ENCODE peak calls at places on chromosomes 7 and 10, in nine cellular contexts. V is endothelial cell; U is left ventricle myocardium inferior; C is NB4; Q is ascending aorta; Z is cardiac muscle cell; Y is glutamatergic neuron; T is activated CD8-positive, alpha-beta T cell treated with anti-CD3 and anti-CD28 coated beads for 36 hours; D is MCF 10A. J is an unnamed sample.

GRCh38 chr10:100565206-100565985 is 29.7 kb downstream of the HIF1AN start:
- DNase-seq in Y (no peak), Z (no peak), C (no peak), D (no peak), V (no peak), Q (no peak), T (no peak), U (no peak), J (no peak)

GRCh38 chr7:22061781-22062180 is 116.1 kb upstream of the CDCA7L start:
- DNase-seq in Z (no peak), C (no peak), T (no peak), V (no peak), Q (no peak), D (no peak), Y (no peak), U (no peak), J (no peak)

GRCh38 chr10:114271779-114272167 is 32.7 kb downstream of the VWA2 start:
- DNase-seq in C (no peak), Z (no peak), Q (peak), D (peak), Y (no peak), U (no peak), T (no peak), V (no peak), J (no peak)

GRCh38 chr7:15104411-15105092 is 202.0 kb upstream of the DGKB start:
- DNase-seq in U (no peak), T (no peak), Y (no peak), C (no peak), D (no peak), V (no peak), Z (no peak), Q (no peak), J (no peak)

GRCh38 chr10:122515588-122516231 is 44.8 kb upstream of the DMBT1 start:
- DNase-seq in V (no peak), C (peak), T (peak), Q (no peak), D (peak), U (peak), Y (no peak), Z (no peak), J (no peak)

GRCh38 chr10:93871805-93872204 is 22.0 kb upstream of the SLC35G1 start:
- DNase-seq in D (no peak), C (no peak), Z (no peak), U (no peak), V (no peak), Y (no peak), T (no peak), Q (no peak), J (no peak)

GRCh38 chr10:104472505-104472904 is 118.9 kb downstream of the CFAP58 start:
- DNase-seq in Q (no peak), V (no peak), U (no peak), Z (no peak), Y (no peak), T (no peak), C (no peak), D (peak), J (no peak)

GRCh38 chr7:26493737-26494423 is 202.2 kb downstream of the SNX10 start:
- DNase-seq in T (no peak), Y (no peak), V (no peak), D (no peak), Z (peak), Q (no peak), U (no peak), C (no peak), J (no peak)

GRCh38 chr7:122136639-122137253 is 7.3 kb downstream of the AASS start:
- DNase-seq in C (no peak), D (peak), Q (no peak), Y (no peak), Z (no peak), V (no peak), U (no peak), T (no peak), J (no peak)

GRCh38 chr7:44853391-44853790 is 5.5 kb upstream of the H2AZ2 start:
- DNase-seq in Y (no peak), Z (peak), U (no peak), T (peak), V (no peak), D (peak), C (no peak), Q (no peak), J (no peak)

GRCh38 chr10:112435013-112435619 is 11.6 kb downstream of the ZDHHC6 start:
- DNase-seq in V (no peak), C (peak), U (no peak), D (peak), Z (no peak), Y (no peak), Q (no peak), T (no peak), J (no peak)

GRCh38 chr7:93921607-93922446 is at the start of gene GNG11:
- DNase-seq in Z (peak), V (peak), U (peak), D (peak), Q (peak), C (peak), Y (peak), T (peak), J (peak)

GRCh38 chr7:85851571-85852193 is 664.8 kb upstream of the SEMA3D start:
- DNase-seq in C (peak), V (no peak), U (no peak), T (no peak), Z (peak), D (peak), Y (no peak), Q (no peak), J (no peak)

GRCh38 chr7:51240868-51241267 is 75.7 kb downstream of the COBL start:
- DNase-seq in Z (no peak), V (no peak), Y (no peak), Q (no peak), T (no peak), C (no peak), D (no peak), U (no peak), J (no peak)

GRCh38 chr7:145036592-145037386 is 200.9 kb upstream of the TPK1 start:
- DNase-seq in Y (peak), D (peak), Z (peak), Q (no peak), U (no peak), C (peak), V (peak), T (peak), J (peak)

GRCh38 chr7:98551541-98552273 is 65.4 kb upstream of the NPTX2 start:
- DNase-seq in Y (no peak), Z (no peak), D (no peak), U (no peak), C (no peak), V (no peak), Q (no peak), T (no peak), J (no peak)

GRCh38 chr10:130136214-130137076 is at the start of gene GLRX3:
- DNase-seq in D (peak), T (peak), Y (peak), V (peak), Q (peak), U (peak), Z (peak), C (peak), J (peak)

GRCh38 chr10:13808556-13809391 is 222.0 kb downstream of the PRPF18 start:
- DNase-seq in V (no peak), Y (no peak), U (no peak), D (no peak), T (no peak), C (peak), Z (no peak), Q (no peak), J (no peak)

GRCh38 chr7:422191-422885 is 97.3 kb downstream of the PDGFA start:
- DNase-seq in C (no peak), D (no peak), Q (no peak), U (no peak), V (no peak), T (no peak), Z (no peak), Y (no peak), J (no peak)

GRCh38 chr10:44467900-44468299 is 83.0 kb upstream of the CXCL12 start:
- DNase-seq in U (no peak), V (no peak), C (no peak), Q (no peak), D (no peak), T (no peak), Y (no peak), Z (no peak), J (no peak)

GRCh38 chr7:144725070-144725469 is 110.8 kb downstream of the TPK1 start:
- DNase-seq in T (no peak), Q (no peak), C (no peak), V (no peak), Z (no peak), Y (no peak), U (no peak), D (no peak), J (no peak)

GRCh38 chr7:48337012-48337621 is 165.9 kb downstream of the ABCA13 start:
- DNase-seq in V (peak), T (no peak), U (no peak), Z (peak), D (peak), C (peak), Q (no peak), Y (peak), J (peak)
- TF ChIP-seq CTCF in V (peak), T (no peak), U (peak), Z (peak), D (peak), C (peak), Q (no peak), Y (peak), J (peak)

GRCh38 chr10:111091833-111092232 is 15.0 kb downstream of the ADRA2A start:
- DNase-seq in Q (no peak), Z (no peak), V (no peak), D (no peak), T (no peak), C (no peak), U (no peak), Y (no peak), J (no peak)
- TF ChIP-seq CTCF in Q (no peak), Z (no peak), V (no peak), D (no peak), T (no peak), C (no peak), U (no peak), Y (no peak), J (no peak)

DNA sequence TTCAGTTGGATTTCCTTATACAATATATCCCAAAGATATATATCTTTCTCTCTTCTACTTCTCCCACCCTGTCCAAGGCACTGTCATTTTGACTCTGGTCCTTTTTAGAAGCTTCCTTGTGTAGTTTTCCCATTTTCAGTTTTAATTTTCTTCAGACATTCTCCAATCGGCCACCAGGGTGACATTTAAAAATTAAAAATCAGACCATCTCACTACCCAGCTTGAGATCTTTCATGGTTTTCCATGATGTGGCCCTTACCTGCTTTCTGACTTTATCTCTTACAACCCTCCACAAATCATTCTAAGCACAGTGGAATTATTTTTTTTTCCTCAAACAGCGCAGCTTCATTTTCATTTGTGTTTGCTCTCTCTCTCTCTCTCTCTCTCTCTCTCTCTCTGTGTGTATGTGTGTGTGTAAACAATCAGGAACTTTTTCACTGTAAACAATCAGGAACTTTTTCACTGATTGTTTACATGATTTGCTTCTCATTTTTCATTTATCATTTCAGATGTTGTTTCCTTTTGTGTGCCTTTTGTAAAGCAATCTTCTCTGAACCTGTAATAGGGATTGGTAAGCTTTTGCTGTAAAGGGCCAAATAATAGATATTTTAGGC is 348.8 kb downstream of the ATRNL1 start:
- DNase-seq in Z (no peak), D (no peak), C (no peak), U (no peak), Y (no peak), T (no peak), Q (no peak), V (no peak), J (no peak)
- TF ChIP-seq CTCF in Z (no peak), D (no peak), C (peak), U (no peak), Y (peak), T (no peak), Q (no peak), V (peak), J (peak)

GRCh38 chr7:131608112-131608498 is 51.7 kb upstream of the PODXL start:
- DNase-seq in U (no peak), D (no peak), T (no peak), V (no peak), C (no peak), Z (peak), Q (no peak), Y (peak), J (peak)
- TF ChIP-seq CTCF in U (no peak), D (no peak), T (no peak), V (no peak), C (no peak), Z (no peak), Q (no peak), Y (no peak), J (no peak)

GRCh38 chr10:33129181-33129928 is 171.3 kb upstream of the ITGB1 start:
- DNase-seq in D (peak), T (no peak), Q (no peak), Z (no peak), U (peak), V (no peak), C (no peak), Y (no peak), J (no peak)
- TF ChIP-seq CTCF in D (no peak), T (no peak), Q (no peak), Z (peak), U (peak), V (no peak), C (no peak), Y (no peak), J (no peak)

J was measured in neural crest cell.